ENCODE peak calls at places on chromosomes 6 and 20, in five cellular contexts. V is B cell, J is prostate gland, X is thyroid gland, B is fibroblast of mammary gland. F is an unnamed sample.
A peak's percentile ranks its signal among the peaks of the same experiment; 100 is the strongest.

GRCh38 chr6:5764401-5764955 is 242.2 kb downstream of the NRN1 start:
- DNase-seq in X (peak; percentile 64), J (no peak), B (peak; percentile 65), V (no peak), F (no peak)

GRCh38 chr20:25054995-25055629 is 2.8 kb downstream of the ACSS1 start:
- DNase-seq in X (peak; percentile 2), V (no peak), B (peak; percentile 58), J (no peak), F (no peak)

GRCh38 chr6:31727717-31728671 is 1.1 kb downstream of the DDAH2 start:
- DNase-seq in X (peak; percentile 38), J (no peak), B (no peak), V (peak; percentile 53), F (no peak)

GRCh38 chr6:166197361-166197760 is 29.7 kb upstream of the TBXT start:
- DNase-seq in V (no peak), X (no peak), J (no peak), B (no peak), F (no peak)

GRCh38 chr6:125205931-125206330 is 52.4 kb downstream of the TPD52L1 start:
- DNase-seq in J (no peak), B (no peak), V (no peak), X (no peak), F (no peak)

GRCh38 chr6:19754686-19755085 is 82.5 kb upstream of the ID4 start:
- DNase-seq in B (no peak), X (no peak), V (no peak), J (no peak), F (peak; percentile 35)

GRCh38 chr6:40960784-40961430 is 78.1 kb downstream of the UNC5CL start:
- DNase-seq in J (no peak), B (peak; percentile 36), V (no peak), X (no peak), F (no peak)

GRCh38 chr6:20658053-20658452 is 123.8 kb downstream of the CDKAL1 start:
- DNase-seq in V (no peak), X (no peak), B (no peak), J (no peak), F (no peak)

GRCh38 chr6:20186981-20187380 is 25.3 kb downstream of the MBOAT1 start:
- DNase-seq in X (no peak), V (no peak), B (no peak), J (no peak), F (no peak)

GRCh38 chr6:170450946-170451761 is 102.0 kb downstream of the PSMB1 start:
- DNase-seq in B (no peak), J (no peak), V (no peak), X (no peak), F (no peak)

GRCh38 chr20:49768204-49769124 is 44.2 kb upstream of the SLC9A8 start:
- DNase-seq in X (peak; percentile 76), V (no peak), J (peak; percentile 90), B (peak; percentile 86), F (peak; percentile 100)

DNA sequence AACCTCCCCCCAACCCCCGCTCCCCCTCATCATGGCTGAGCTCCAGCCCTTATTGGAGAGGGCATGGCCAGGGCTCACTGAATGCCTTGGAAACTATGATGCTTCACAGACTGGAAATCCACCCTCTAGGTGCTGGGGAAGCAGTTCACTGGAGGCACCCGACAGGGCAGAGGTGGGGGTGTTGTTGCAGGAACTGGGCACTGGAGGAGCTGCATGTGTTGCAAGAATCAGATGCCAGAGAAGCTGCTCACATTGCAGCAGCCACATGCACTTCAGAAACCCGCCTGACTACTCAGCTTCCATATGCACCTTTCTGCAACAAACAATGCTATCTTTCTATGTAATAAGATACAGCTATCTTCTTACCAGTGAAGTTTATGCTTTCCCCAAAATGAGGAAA is 7.9 kb upstream of the TBPL1 start:
- DNase-seq in B (no peak), X (no peak), J (no peak), V (no peak), F (peak; percentile 5)
- TF ChIP-seq CTCF in B (no peak), X (no peak), J (no peak), V (no peak), F (no peak)

GRCh38 chr6:55617272-55617671 is 38.3 kb upstream of the HMGCLL1 start:
- DNase-seq in J (no peak), V (no peak), B (peak; percentile 65), X (no peak), F (peak; percentile 16)
- TF ChIP-seq CTCF in J (peak; percentile 21), V (no peak), B (peak; percentile 73), X (no peak), F (peak; percentile 64)

GRCh38 chr6:131963063-131963462 is 11.9 kb upstream of the CCN2 start:
- DNase-seq in X (no peak), V (no peak), J (no peak), B (no peak), F (no peak)

GRCh38 chr6:131958551-131959470 is 7.6 kb upstream of the CCN2 start:
- DNase-seq in J (no peak), V (no peak), X (no peak), B (no peak), F (no peak)

GRCh38 chr6:131958095-131958494 is 6.9 kb upstream of the CCN2 start:
- DNase-seq in J (no peak), X (no peak), B (no peak), V (no peak), F (no peak)

GRCh38 chr6:131955876-131956275 is 4.7 kb upstream of the CCN2 start:
- DNase-seq in B (no peak), X (no peak), V (no peak), J (no peak), F (no peak)

GRCh38 chr6:131960371-131961133 is 9.4 kb upstream of the CCN2 start:
- DNase-seq in J (no peak), B (peak; percentile 52), X (no peak), V (no peak), F (no peak)
- TF ChIP-seq CTCF in J (no peak), B (peak; percentile 41), X (no peak), V (peak; percentile 17), F (peak; percentile 49)

DNA sequence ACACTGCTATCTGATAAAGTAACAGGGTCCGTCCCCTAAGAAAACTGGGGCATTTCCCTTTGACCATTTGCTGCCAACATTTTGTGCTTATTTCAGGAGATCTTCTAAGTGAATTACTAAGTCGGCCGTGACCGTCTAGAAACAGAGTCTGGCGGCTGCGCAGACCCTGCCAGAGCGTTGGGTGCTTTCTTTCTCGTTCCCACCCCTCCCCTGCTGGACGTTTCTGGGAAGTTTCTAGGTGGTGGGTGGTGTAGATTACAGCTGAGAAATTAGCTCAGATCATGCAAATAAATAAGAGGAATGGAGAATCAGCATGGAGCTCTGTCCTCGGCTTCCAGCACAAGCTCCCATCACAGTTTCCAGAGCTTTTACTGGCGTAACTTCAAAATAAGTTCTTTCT is 128.0 kb downstream of the MYLK4 start:
- DNase-seq in J (no peak), B (peak; percentile 23), V (no peak), X (peak; percentile 47), F (no peak)
- TF ChIP-seq CTCF in J (no peak), B (peak; percentile 15), V (no peak), X (no peak), F (no peak)

GRCh38 chr6:115271434-115271833 is 789.3 kb downstream of the FRK start:
- DNase-seq in V (no peak), B (no peak), J (no peak), X (no peak), F (no peak)
- TF ChIP-seq CTCF in V (no peak), B (no peak), J (no peak), X (no peak), F (peak; percentile 18)

GRCh38 chr6:113490356-113490755 is 366.8 kb upstream of the MARCKS start:
- DNase-seq in X (no peak), V (no peak), J (peak; percentile 7), B (no peak), F (peak; percentile 90)

GRCh38 chr6:113488812-113489685 is 368.1 kb upstream of the MARCKS start:
- DNase-seq in X (no peak), J (no peak), V (no peak), B (no peak), F (no peak)

GRCh38 chr6:113486172-113486571 is 371.0 kb upstream of the MARCKS start:
- DNase-seq in J (no peak), X (no peak), V (no peak), B (no peak), F (no peak)

GRCh38 chr6:113489946-113490345 is 367.2 kb upstream of the MARCKS start:
- DNase-seq in B (no peak), J (no peak), V (no peak), X (no peak), F (no peak)

GRCh38 chr6:113488061-113488460 is 369.1 kb upstream of the MARCKS start:
- DNase-seq in V (no peak), J (no peak), X (no peak), B (peak; percentile 16), F (no peak)
- TF ChIP-seq CTCF in V (no peak), J (no peak), X (no peak), B (peak; percentile 7), F (no peak)

GRCh38 chr6:620950-621349 is 36.0 kb downstream of the HUS1B start:
- DNase-seq in J (no peak), X (no peak), B (no peak), V (no peak), F (no peak)

GRCh38 chr6:620166-620565 is 36.7 kb downstream of the HUS1B start:
- DNase-seq in J (no peak), X (no peak), V (no peak), B (no peak), F (no peak)

GRCh38 chr6:613981-614380 is 42.9 kb downstream of the HUS1B start:
- DNase-seq in V (no peak), X (no peak), B (no peak), J (no peak), F (no peak)

GRCh38 chr6:621916-622315 is 35.0 kb downstream of the HUS1B start:
- DNase-seq in X (no peak), B (no peak), J (no peak), V (no peak), F (no peak)

DNA sequence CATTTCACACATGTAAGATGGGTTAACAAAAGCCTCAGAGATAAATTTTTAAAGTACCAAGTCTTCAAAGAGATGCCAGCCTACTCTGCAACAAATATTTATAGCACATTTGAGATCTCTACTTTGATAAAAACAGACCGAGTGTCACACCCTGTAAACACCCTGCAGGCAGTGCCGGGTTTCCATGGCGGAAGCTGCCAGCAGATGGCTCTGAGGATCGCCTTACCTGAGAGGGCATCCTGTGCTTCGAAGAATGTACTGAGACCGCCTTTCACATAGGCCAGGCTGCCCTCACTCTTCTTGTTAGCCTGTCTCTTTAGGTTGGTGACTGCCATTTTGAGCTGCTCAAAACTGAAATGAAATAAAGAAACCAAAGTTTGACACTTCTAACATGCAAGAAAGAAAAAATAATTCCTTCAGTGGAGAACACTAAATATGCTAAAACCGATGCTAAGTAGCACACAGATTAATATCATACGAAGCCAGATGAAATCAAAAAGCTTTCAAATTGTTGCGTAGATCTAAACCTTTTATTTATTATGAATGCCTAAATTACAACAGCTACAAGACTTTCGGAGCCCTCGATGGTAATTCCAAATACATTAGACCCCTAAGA is 39.3 kb downstream of the HUS1B start:
- DNase-seq in B (no peak), V (no peak), J (peak; percentile 52), X (no peak), F (no peak)
- TF ChIP-seq CTCF in B (no peak), V (no peak), J (peak; percentile 39), X (no peak), F (no peak)

F was measured in PC-9.